ENCODE peak calls at places on chromosomes 12 and 14, in nine cellular contexts. One of them, this sample, is unnamed.

GRCh38 chr12:83042441-83043215 is 355.9 kb downstream of the TMTC2 start:
- DNase-seq in neural crest cell: no peak
- DNase-seq in lower lobe of right lung: no peak
- DNase-seq in AG09309: no peak
- DNase-seq in epithelial cell of proximal tubule: no peak
- DNase-seq in astrocyte of the cerebellum: peak
- DNase-seq in fibroblast of mammary gland: no peak
- DNase-seq in adrenal gland: peak
- DNase-seq in foreskin fibroblast: peak
- DNase-seq in this sample: no peak

GRCh38 chr12:111766608-111767361 is at the start of gene ALDH2:
- DNase-seq in neural crest cell: peak
- DNase-seq in lower lobe of right lung: peak
- DNase-seq in AG09309: no peak
- DNase-seq in epithelial cell of proximal tubule: no peak
- DNase-seq in astrocyte of the cerebellum: no peak
- DNase-seq in fibroblast of mammary gland: no peak
- DNase-seq in adrenal gland: peak
- DNase-seq in foreskin fibroblast: peak
- DNase-seq in this sample: peak

GRCh38 chr14:70563869-70564268 is 29.1 kb upstream of the ADAM20 start:
- DNase-seq in neural crest cell: no peak
- DNase-seq in lower lobe of right lung: no peak
- DNase-seq in AG09309: no peak
- DNase-seq in epithelial cell of proximal tubule: no peak
- DNase-seq in astrocyte of the cerebellum: no peak
- DNase-seq in fibroblast of mammary gland: no peak
- DNase-seq in adrenal gland: no peak
- DNase-seq in foreskin fibroblast: no peak
- DNase-seq in this sample: no peak

GRCh38 chr12:52069410-52070242 is at the start of gene ATG101:
- DNase-seq in neural crest cell: peak
- DNase-seq in lower lobe of right lung: peak
- DNase-seq in AG09309: peak
- DNase-seq in epithelial cell of proximal tubule: peak
- DNase-seq in astrocyte of the cerebellum: peak
- DNase-seq in fibroblast of mammary gland: peak
- DNase-seq in adrenal gland: peak
- DNase-seq in foreskin fibroblast: peak
- DNase-seq in this sample: peak

GRCh38 chr12:108349245-108349644 is 10.1 kb upstream of the CMKLR1 start:
- DNase-seq in neural crest cell: no peak
- DNase-seq in lower lobe of right lung: no peak
- DNase-seq in AG09309: no peak
- DNase-seq in epithelial cell of proximal tubule: no peak
- DNase-seq in astrocyte of the cerebellum: no peak
- DNase-seq in fibroblast of mammary gland: peak
- DNase-seq in adrenal gland: no peak
- DNase-seq in foreskin fibroblast: no peak
- DNase-seq in this sample: no peak

GRCh38 chr12:90770861-90771260 is 184.1 kb downstream of the CCER1 start:
- DNase-seq in neural crest cell: no peak
- DNase-seq in lower lobe of right lung: no peak
- DNase-seq in AG09309: no peak
- DNase-seq in epithelial cell of proximal tubule: no peak
- DNase-seq in astrocyte of the cerebellum: no peak
- DNase-seq in fibroblast of mammary gland: no peak
- DNase-seq in adrenal gland: no peak
- DNase-seq in foreskin fibroblast: no peak
- DNase-seq in this sample: no peak

GRCh38 chr14:20657216-20658211 is 16.0 kb upstream of the OR6S1 start:
- DNase-seq in neural crest cell: no peak
- DNase-seq in lower lobe of right lung: no peak
- DNase-seq in AG09309: no peak
- DNase-seq in epithelial cell of proximal tubule: no peak
- DNase-seq in astrocyte of the cerebellum: no peak
- DNase-seq in fibroblast of mammary gland: peak
- DNase-seq in adrenal gland: no peak
- DNase-seq in foreskin fibroblast: peak
- DNase-seq in this sample: peak

GRCh38 chr12:120262852-120263724 is 2.4 kb downstream of the PXN start:
- DNase-seq in neural crest cell: no peak
- DNase-seq in lower lobe of right lung: no peak
- DNase-seq in AG09309: no peak
- DNase-seq in epithelial cell of proximal tubule: no peak
- DNase-seq in astrocyte of the cerebellum: no peak
- DNase-seq in fibroblast of mammary gland: no peak
- DNase-seq in adrenal gland: no peak
- DNase-seq in foreskin fibroblast: peak
- DNase-seq in this sample: no peak

GRCh38 chr12:96350982-96351381 is 49.3 kb downstream of the CDK17 start:
- DNase-seq in neural crest cell: no peak
- DNase-seq in lower lobe of right lung: no peak
- DNase-seq in AG09309: no peak
- DNase-seq in epithelial cell of proximal tubule: no peak
- DNase-seq in astrocyte of the cerebellum: no peak
- DNase-seq in fibroblast of mammary gland: no peak
- DNase-seq in adrenal gland: no peak
- DNase-seq in foreskin fibroblast: no peak
- DNase-seq in this sample: no peak

GRCh38 chr12:71135077-71135811 is 22.6 kb downstream of the TSPAN8 start:
- DNase-seq in neural crest cell: no peak
- DNase-seq in lower lobe of right lung: no peak
- DNase-seq in AG09309: no peak
- DNase-seq in epithelial cell of proximal tubule: no peak
- DNase-seq in astrocyte of the cerebellum: no peak
- DNase-seq in fibroblast of mammary gland: no peak
- DNase-seq in adrenal gland: no peak
- DNase-seq in foreskin fibroblast: peak
- DNase-seq in this sample: no peak

GRCh38 chr12:71135812-71136176 is 22.0 kb downstream of the TSPAN8 start:
- DNase-seq in neural crest cell: no peak
- DNase-seq in lower lobe of right lung: no peak
- DNase-seq in AG09309: no peak
- DNase-seq in epithelial cell of proximal tubule: no peak
- DNase-seq in astrocyte of the cerebellum: no peak
- DNase-seq in fibroblast of mammary gland: peak
- DNase-seq in adrenal gland: no peak
- DNase-seq in foreskin fibroblast: peak
- DNase-seq in this sample: no peak

GRCh38 chr12:71141270-71141948 is 16.4 kb downstream of the TSPAN8 start:
- DNase-seq in neural crest cell: no peak
- DNase-seq in lower lobe of right lung: no peak
- DNase-seq in AG09309: no peak
- DNase-seq in epithelial cell of proximal tubule: no peak
- DNase-seq in astrocyte of the cerebellum: no peak
- DNase-seq in fibroblast of mammary gland: no peak
- DNase-seq in adrenal gland: no peak
- DNase-seq in foreskin fibroblast: no peak
- DNase-seq in this sample: no peak

GRCh38 chr12:71139153-71139735 is 18.6 kb downstream of the TSPAN8 start:
- DNase-seq in neural crest cell: no peak
- DNase-seq in lower lobe of right lung: no peak
- DNase-seq in AG09309: no peak
- DNase-seq in epithelial cell of proximal tubule: no peak
- DNase-seq in astrocyte of the cerebellum: no peak
- DNase-seq in fibroblast of mammary gland: no peak
- DNase-seq in adrenal gland: no peak
- DNase-seq in foreskin fibroblast: no peak
- DNase-seq in this sample: peak

GRCh38 chr12:71138011-71138410 is 19.8 kb downstream of the TSPAN8 start:
- DNase-seq in neural crest cell: no peak
- DNase-seq in lower lobe of right lung: no peak
- DNase-seq in AG09309: no peak
- DNase-seq in epithelial cell of proximal tubule: no peak
- DNase-seq in astrocyte of the cerebellum: no peak
- DNase-seq in fibroblast of mammary gland: no peak
- DNase-seq in adrenal gland: no peak
- DNase-seq in foreskin fibroblast: no peak
- DNase-seq in this sample: no peak
- TF ChIP-seq CTCF in neural crest cell: no peak
- TF ChIP-seq CTCF in lower lobe of right lung: no peak
- TF ChIP-seq CTCF in AG09309: no peak
- TF ChIP-seq CTCF in epithelial cell of proximal tubule: peak
- TF ChIP-seq CTCF in astrocyte of the cerebellum: no peak
- TF ChIP-seq CTCF in fibroblast of mammary gland: no peak
- TF ChIP-seq CTCF in adrenal gland: no peak
- TF ChIP-seq CTCF in foreskin fibroblast: no peak
- TF ChIP-seq CTCF in this sample: peak

DNA sequence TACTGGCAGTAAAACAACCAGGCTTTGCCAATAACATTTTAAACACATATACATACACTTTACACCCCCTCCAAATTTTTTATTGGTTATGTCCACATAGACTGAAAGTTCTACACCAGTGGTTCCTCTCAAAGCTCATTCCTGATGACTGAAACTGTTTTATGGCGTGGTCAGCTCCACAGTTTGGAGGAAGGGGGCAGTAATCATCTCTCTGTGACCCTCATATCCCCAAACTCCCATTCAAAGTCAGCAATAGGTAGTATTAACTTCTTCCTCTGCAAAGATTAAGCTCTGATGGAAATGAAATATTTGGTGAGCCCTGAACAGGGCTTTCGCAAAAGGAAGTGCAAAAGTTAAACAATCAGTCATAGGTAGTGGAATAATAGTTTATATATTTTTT is 55.3 kb upstream of the DAAM1 start:
- DNase-seq in neural crest cell: no peak
- DNase-seq in lower lobe of right lung: no peak
- DNase-seq in AG09309: no peak
- DNase-seq in epithelial cell of proximal tubule: no peak
- DNase-seq in astrocyte of the cerebellum: no peak
- DNase-seq in fibroblast of mammary gland: peak
- DNase-seq in adrenal gland: no peak
- DNase-seq in foreskin fibroblast: peak
- DNase-seq in this sample: no peak
- TF ChIP-seq CTCF in neural crest cell: no peak
- TF ChIP-seq CTCF in lower lobe of right lung: no peak
- TF ChIP-seq CTCF in AG09309: peak
- TF ChIP-seq CTCF in epithelial cell of proximal tubule: peak
- TF ChIP-seq CTCF in astrocyte of the cerebellum: peak
- TF ChIP-seq CTCF in fibroblast of mammary gland: peak
- TF ChIP-seq CTCF in adrenal gland: no peak
- TF ChIP-seq CTCF in foreskin fibroblast: no peak
- TF ChIP-seq CTCF in this sample: no peak

GRCh38 chr14:85437143-85437542 is 92.8 kb upstream of the FLRT2 start:
- DNase-seq in neural crest cell: no peak
- DNase-seq in lower lobe of right lung: no peak
- DNase-seq in AG09309: no peak
- DNase-seq in epithelial cell of proximal tubule: no peak
- DNase-seq in astrocyte of the cerebellum: peak
- DNase-seq in fibroblast of mammary gland: peak
- DNase-seq in adrenal gland: no peak
- DNase-seq in foreskin fibroblast: peak
- DNase-seq in this sample: no peak

GRCh38 chr14:85438613-85439012 is 91.3 kb upstream of the FLRT2 start:
- DNase-seq in neural crest cell: no peak
- DNase-seq in lower lobe of right lung: no peak
- DNase-seq in AG09309: no peak
- DNase-seq in epithelial cell of proximal tubule: no peak
- DNase-seq in astrocyte of the cerebellum: no peak
- DNase-seq in fibroblast of mammary gland: no peak
- DNase-seq in adrenal gland: no peak
- DNase-seq in foreskin fibroblast: no peak
- DNase-seq in this sample: no peak

GRCh38 chr14:85439696-85440328 is 90.1 kb upstream of the FLRT2 start:
- DNase-seq in neural crest cell: no peak
- DNase-seq in lower lobe of right lung: no peak
- DNase-seq in AG09309: peak
- DNase-seq in epithelial cell of proximal tubule: no peak
- DNase-seq in astrocyte of the cerebellum: peak
- DNase-seq in fibroblast of mammary gland: no peak
- DNase-seq in adrenal gland: no peak
- DNase-seq in foreskin fibroblast: peak
- DNase-seq in this sample: no peak

GRCh38 chr14:85441909-85442643 is 87.9 kb upstream of the FLRT2 start:
- DNase-seq in neural crest cell: no peak
- DNase-seq in lower lobe of right lung: no peak
- DNase-seq in AG09309: no peak
- DNase-seq in epithelial cell of proximal tubule: no peak
- DNase-seq in astrocyte of the cerebellum: no peak
- DNase-seq in fibroblast of mammary gland: no peak
- DNase-seq in adrenal gland: no peak
- DNase-seq in foreskin fibroblast: no peak
- DNase-seq in this sample: no peak

GRCh38 chr14:85438001-85438400 is 91.9 kb upstream of the FLRT2 start:
- DNase-seq in neural crest cell: no peak
- DNase-seq in lower lobe of right lung: no peak
- DNase-seq in AG09309: no peak
- DNase-seq in epithelial cell of proximal tubule: no peak
- DNase-seq in astrocyte of the cerebellum: no peak
- DNase-seq in fibroblast of mammary gland: no peak
- DNase-seq in adrenal gland: no peak
- DNase-seq in foreskin fibroblast: no peak
- DNase-seq in this sample: no peak
- TF ChIP-seq CTCF in neural crest cell: no peak
- TF ChIP-seq CTCF in lower lobe of right lung: no peak
- TF ChIP-seq CTCF in AG09309: no peak
- TF ChIP-seq CTCF in epithelial cell of proximal tubule: no peak
- TF ChIP-seq CTCF in astrocyte of the cerebellum: no peak
- TF ChIP-seq CTCF in fibroblast of mammary gland: no peak
- TF ChIP-seq CTCF in adrenal gland: no peak
- TF ChIP-seq CTCF in foreskin fibroblast: no peak
- TF ChIP-seq CTCF in this sample: no peak

GRCh38 chr14:84006643-84007137 is 1523.3 kb upstream of the FLRT2 start:
- DNase-seq in neural crest cell: no peak
- DNase-seq in lower lobe of right lung: no peak
- DNase-seq in AG09309: no peak
- DNase-seq in epithelial cell of proximal tubule: no peak
- DNase-seq in astrocyte of the cerebellum: no peak
- DNase-seq in fibroblast of mammary gland: no peak
- DNase-seq in adrenal gland: peak
- DNase-seq in foreskin fibroblast: no peak
- DNase-seq in this sample: no peak
- TF ChIP-seq CTCF in neural crest cell: no peak
- TF ChIP-seq CTCF in lower lobe of right lung: no peak
- TF ChIP-seq CTCF in AG09309: no peak
- TF ChIP-seq CTCF in epithelial cell of proximal tubule: no peak
- TF ChIP-seq CTCF in astrocyte of the cerebellum: no peak
- TF ChIP-seq CTCF in fibroblast of mammary gland: no peak
- TF ChIP-seq CTCF in adrenal gland: peak
- TF ChIP-seq CTCF in foreskin fibroblast: no peak
- TF ChIP-seq CTCF in this sample: no peak

This sample was measured in Calu3.